ENCODE peak calls at places on chromosomes 7 and 10, in four cellular contexts. One of them, this sample, is unnamed.

GRCh38 chr10:99358101-99358500 is 28.9 kb downstream of the CNNM1 start:
- DNase-seq in K562: no peak
- DNase-seq in GM12878: no peak
- DNase-seq in HepG2: peak
- DNase-seq in this sample: no peak

GRCh38 chr10:120818301-120818700 is 32.9 kb upstream of the WDR11 start:
- DNase-seq in K562: no peak
- DNase-seq in GM12878: no peak
- DNase-seq in HepG2: no peak
- DNase-seq in this sample: no peak

GRCh38 chr10:22874189-22874854 is 53.5 kb upstream of the ARMC3 start:
- DNase-seq in K562: no peak
- DNase-seq in GM12878: no peak
- DNase-seq in HepG2: no peak
- DNase-seq in this sample: no peak

GRCh38 chr10:44044549-44044948 is 340.3 kb downstream of the CXCL12 start:
- DNase-seq in K562: no peak
- DNase-seq in GM12878: no peak
- DNase-seq in HepG2: no peak
- DNase-seq in this sample: no peak

GRCh38 chr7:144515430-144515829 is 111.9 kb upstream of the NOBOX start:
- DNase-seq in K562: no peak
- DNase-seq in GM12878: no peak
- DNase-seq in HepG2: no peak
- DNase-seq in this sample: no peak

GRCh38 chr10:14858338-14858925 is 20.2 kb upstream of the SUV39H2 start:
- DNase-seq in K562: no peak
- DNase-seq in GM12878: no peak
- DNase-seq in HepG2: no peak
- DNase-seq in this sample: no peak

GRCh38 chr10:87635498-87636312 is 24.0 kb upstream of the PAPSS2 start:
- DNase-seq in K562: no peak
- DNase-seq in GM12878: peak
- DNase-seq in HepG2: peak
- DNase-seq in this sample: no peak

GRCh38 chr7:151736403-151736909 is 140.5 kb downstream of the PRKAG2 start:
- DNase-seq in K562: no peak
- DNase-seq in GM12878: no peak
- DNase-seq in HepG2: peak
- DNase-seq in this sample: peak

GRCh38 chr7:155291045-155291530 is 6.6 kb upstream of the INSIG1 start:
- DNase-seq in K562: peak
- DNase-seq in GM12878: no peak
- DNase-seq in HepG2: peak
- DNase-seq in this sample: no peak

GRCh38 chr7:20562461-20562860 is 53.0 kb upstream of the ABCB5 start:
- DNase-seq in K562: no peak
- DNase-seq in GM12878: no peak
- DNase-seq in HepG2: no peak
- DNase-seq in this sample: no peak

GRCh38 chr10:66836057-66836456 is 89.8 kb upstream of the LRRTM3 start:
- DNase-seq in K562: no peak
- DNase-seq in GM12878: no peak
- DNase-seq in HepG2: no peak
- DNase-seq in this sample: no peak

GRCh38 chr7:49638166-49638565 is 135.3 kb upstream of the VWC2 start:
- DNase-seq in K562: no peak
- DNase-seq in GM12878: no peak
- DNase-seq in HepG2: no peak
- DNase-seq in this sample: no peak

GRCh38 chr7:108311446-108312168 is 144.6 kb downstream of the NRCAM start:
- DNase-seq in K562: no peak
- DNase-seq in GM12878: peak
- DNase-seq in HepG2: no peak
- DNase-seq in this sample: no peak

GRCh38 chr7:106062521-106062931 is 49.6 kb downstream of the SYPL1 start:
- DNase-seq in K562: no peak
- DNase-seq in GM12878: no peak
- DNase-seq in HepG2: no peak
- DNase-seq in this sample: no peak

GRCh38 chr10:85976267-85976793 is 390.3 kb downstream of the GRID1 start:
- DNase-seq in K562: no peak
- DNase-seq in GM12878: no peak
- DNase-seq in HepG2: no peak
- DNase-seq in this sample: no peak

GRCh38 chr7:154231732-154232131 is 179.5 kb downstream of the DPP6 start:
- DNase-seq in K562: peak
- DNase-seq in GM12878: no peak
- DNase-seq in HepG2: no peak
- DNase-seq in this sample: peak

GRCh38 chr7:95951531-95951930 is 179.2 kb downstream of the DYNC1I1 start:
- DNase-seq in K562: no peak
- DNase-seq in GM12878: no peak
- DNase-seq in HepG2: no peak
- DNase-seq in this sample: no peak

GRCh38 chr7:272108-272615 is 17.8 kb upstream of the FOXL3 start:
- DNase-seq in K562: no peak
- DNase-seq in GM12878: no peak
- DNase-seq in HepG2: no peak
- DNase-seq in this sample: no peak

GRCh38 chr10:60518745-60519144 is 129.1 kb upstream of the ANK3 start:
- DNase-seq in K562: no peak
- DNase-seq in GM12878: no peak
- DNase-seq in HepG2: no peak
- DNase-seq in this sample: no peak

GRCh38 chr7:142303650-142304049 is 45.8 kb upstream of the PRSS58 start:
- DNase-seq in K562: no peak
- DNase-seq in GM12878: no peak
- DNase-seq in HepG2: no peak
- DNase-seq in this sample: peak

GRCh38 chr10:121337356-121337936 is 260.8 kb downstream of the FGFR2 start:
- DNase-seq in K562: no peak
- DNase-seq in GM12878: no peak
- DNase-seq in HepG2: no peak
- DNase-seq in this sample: no peak

GRCh38 chr7:18538554-18539250 is 43.2 kb downstream of the HDAC9 start:
- DNase-seq in K562: no peak
- DNase-seq in GM12878: no peak
- DNase-seq in HepG2: no peak
- DNase-seq in this sample: no peak

GRCh38 chr7:157653827-157654207 is 317.0 kb downstream of the DNAJB6 start:
- DNase-seq in K562: no peak
- DNase-seq in GM12878: no peak
- DNase-seq in HepG2: no peak
- DNase-seq in this sample: no peak

GRCh38 chr10:83657487-83657886 is 481.8 kb upstream of the GHITM start:
- DNase-seq in K562: no peak
- DNase-seq in GM12878: no peak
- DNase-seq in HepG2: no peak
- DNase-seq in this sample: no peak

GRCh38 chr7:84412161-84412969 is 217.8 kb upstream of the SEMA3A start:
- DNase-seq in K562: no peak
- DNase-seq in GM12878: no peak
- DNase-seq in HepG2: peak
- DNase-seq in this sample: no peak

GRCh38 chr7:29622335-29623265 is 59.0 kb downstream of the PRR15 start:
- DNase-seq in K562: no peak
- DNase-seq in GM12878: no peak
- DNase-seq in HepG2: no peak
- DNase-seq in this sample: no peak

GRCh38 chr10:58638406-58638805 is 125.7 kb downstream of the BICC1 start:
- DNase-seq in K562: no peak
- DNase-seq in GM12878: no peak
- DNase-seq in HepG2: no peak
- DNase-seq in this sample: no peak

GRCh38 chr10:124629410-124629809 is 114.8 kb downstream of the FAM53B start:
- DNase-seq in K562: no peak
- DNase-seq in GM12878: no peak
- DNase-seq in HepG2: no peak
- DNase-seq in this sample: no peak

GRCh38 chr7:11988186-11988585 is 156.2 kb upstream of the THSD7A start:
- DNase-seq in K562: no peak
- DNase-seq in GM12878: no peak
- DNase-seq in HepG2: peak
- DNase-seq in this sample: no peak

GRCh38 chr7:32582036-32582435 is 86.7 kb downstream of the AVL9 start:
- DNase-seq in K562: no peak
- DNase-seq in GM12878: no peak
- DNase-seq in HepG2: no peak
- DNase-seq in this sample: no peak

GRCh38 chr7:22597845-22598244 is 97.9 kb upstream of the STEAP1B start:
- DNase-seq in K562: no peak
- DNase-seq in GM12878: no peak
- DNase-seq in HepG2: no peak
- DNase-seq in this sample: no peak

GRCh38 chr7:111438369-111439289 is 123.7 kb downstream of the IMMP2L start:
- DNase-seq in K562: peak
- DNase-seq in GM12878: no peak
- DNase-seq in HepG2: no peak
- DNase-seq in this sample: no peak

GRCh38 chr10:124647421-124648130 is 96.6 kb downstream of the FAM53B start:
- DNase-seq in K562: peak
- DNase-seq in GM12878: peak
- DNase-seq in HepG2: peak
- DNase-seq in this sample: no peak

GRCh38 chr10:132526676-132527075 is 10.9 kb upstream of the INPP5A start:
- DNase-seq in K562: no peak
- DNase-seq in GM12878: no peak
- DNase-seq in HepG2: no peak
- DNase-seq in this sample: no peak

GRCh38 chr7:158369866-158370265 is 217.8 kb downstream of the PTPRN2 start:
- DNase-seq in K562: no peak
- DNase-seq in GM12878: no peak
- DNase-seq in HepG2: no peak
- DNase-seq in this sample: no peak

GRCh38 chr7:16923019-16923418 is 41.2 kb upstream of the AGR3 start:
- DNase-seq in K562: no peak
- DNase-seq in GM12878: no peak
- DNase-seq in HepG2: no peak
- DNase-seq in this sample: no peak

GRCh38 chr7:13894956-13895355 is 94.5 kb downstream of the ETV1 start:
- DNase-seq in K562: no peak
- DNase-seq in GM12878: no peak
- DNase-seq in HepG2: no peak
- DNase-seq in this sample: no peak

GRCh38 chr7:136911362-136911761 is 42.9 kb downstream of the CHRM2 start:
- DNase-seq in K562: no peak
- DNase-seq in GM12878: no peak
- DNase-seq in HepG2: no peak
- DNase-seq in this sample: peak

GRCh38 chr7:149448961-149449360 is 11.9 kb downstream of the ZNF777 start:
- DNase-seq in K562: no peak
- DNase-seq in GM12878: no peak
- DNase-seq in HepG2: no peak
- DNase-seq in this sample: no peak
- TF ChIP-seq TARDBP in K562: no peak
- TF ChIP-seq TARDBP in GM12878: no peak
- TF ChIP-seq TARDBP in HepG2: no peak
- TF ChIP-seq TARDBP in this sample: no peak

GRCh38 chr7:1668932-1669485 is 1.1 kb upstream of the ELFN1 start:
- DNase-seq in K562: no peak
- DNase-seq in GM12878: no peak
- DNase-seq in HepG2: no peak
- DNase-seq in this sample: no peak

GRCh38 chr7:1666779-1667565 is 3.1 kb upstream of the ELFN1 start:
- DNase-seq in K562: no peak
- DNase-seq in GM12878: no peak
- DNase-seq in HepG2: no peak
- DNase-seq in this sample: no peak

GRCh38 chr7:1669486-1669951 is 558 bp upstream of the ELFN1 start:
- DNase-seq in K562: no peak
- DNase-seq in GM12878: no peak
- DNase-seq in HepG2: no peak
- DNase-seq in this sample: no peak

GRCh38 chr7:1667566-1668485 is 2.3 kb upstream of the ELFN1 start:
- DNase-seq in K562: peak
- DNase-seq in GM12878: no peak
- DNase-seq in HepG2: no peak
- DNase-seq in this sample: no peak

GRCh38 chr7:1668486-1668931 is 1.6 kb upstream of the ELFN1 start:
- DNase-seq in K562: no peak
- DNase-seq in GM12878: no peak
- DNase-seq in HepG2: no peak
- DNase-seq in this sample: no peak
- TF ChIP-seq FOXM1 in K562: no peak
- TF ChIP-seq FOXM1 in GM12878: no peak
- TF ChIP-seq FOXM1 in HepG2: no peak
- TF ChIP-seq FOXM1 in this sample: no peak

DNA sequence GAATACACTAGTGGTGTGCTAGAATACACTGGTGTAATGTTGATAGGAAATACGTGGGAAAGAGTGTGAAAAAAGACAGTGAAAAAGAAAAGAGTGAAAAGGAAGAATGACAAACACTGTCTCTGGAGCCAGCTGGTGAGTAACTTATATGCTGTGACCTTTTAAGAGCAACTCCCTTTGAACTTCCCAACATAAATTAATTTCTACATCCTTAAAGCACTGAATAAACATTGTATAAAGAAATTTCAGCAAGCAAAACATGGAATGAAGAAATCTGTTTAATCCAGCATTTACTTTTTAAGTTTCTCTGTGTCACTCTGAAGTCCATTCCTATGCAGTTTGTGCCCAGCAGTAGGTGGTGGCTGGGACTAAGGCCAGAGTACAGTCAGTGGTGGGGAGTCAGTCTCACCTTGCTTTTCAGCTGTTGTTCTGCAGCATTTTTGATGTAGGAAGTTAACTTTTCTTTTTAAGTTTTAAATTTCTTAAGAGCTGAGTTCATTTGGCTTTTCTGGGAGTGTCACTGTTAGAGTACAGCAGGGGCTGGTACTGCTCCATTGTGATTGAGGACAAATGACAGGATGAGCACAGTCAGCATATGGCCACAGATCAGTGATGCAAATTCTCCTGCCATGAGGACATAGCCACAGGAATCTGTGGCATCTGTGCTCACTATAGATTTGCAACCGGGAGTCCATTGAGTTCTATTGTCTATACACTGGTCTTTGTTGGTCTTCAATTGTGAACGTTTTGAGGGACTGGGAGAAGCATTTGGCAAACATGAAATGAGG is 321.8 kb downstream of the ZNF248 start:
- DNase-seq in K562: no peak
- DNase-seq in GM12878: no peak
- DNase-seq in HepG2: peak
- DNase-seq in this sample: no peak
- TF ChIP-seq TARDBP in K562: no peak
- TF ChIP-seq TARDBP in GM12878: no peak
- TF ChIP-seq TARDBP in HepG2: no peak
- TF ChIP-seq TARDBP in this sample: no peak

GRCh38 chr7:4642468-4643203 is 39.5 kb upstream of the FOXK1 start:
- DNase-seq in K562: no peak
- DNase-seq in GM12878: no peak
- DNase-seq in HepG2: no peak
- DNase-seq in this sample: no peak
- TF ChIP-seq FOXM1 in K562: no peak
- TF ChIP-seq FOXM1 in GM12878: no peak
- TF ChIP-seq FOXM1 in HepG2: no peak
- TF ChIP-seq FOXM1 in this sample: no peak

GRCh38 chr7:73560035-73560835 is 2.7 kb upstream of the BCL7B start:
- DNase-seq in K562: peak
- DNase-seq in GM12878: no peak
- DNase-seq in HepG2: peak
- DNase-seq in this sample: no peak
- TF ChIP-seq TARDBP in K562: no peak
- TF ChIP-seq TARDBP in GM12878: no peak
- TF ChIP-seq TARDBP in HepG2: no peak
- TF ChIP-seq TARDBP in this sample: no peak